ENCODE peak calls at places on chromosomes 16 and 17, in five cellular contexts. One of them, this sample, is unnamed.

GRCh38 chr16:54694651-54695050 is 236.0 kb upstream of the IRX5 start:
- DNase-seq in coronary artery: no peak
- DNase-seq in osteoblast: no peak
- DNase-seq in body of pancreas: no peak
- DNase-seq in heart right ventricle: no peak
- DNase-seq in this sample: no peak

GRCh38 chr17:3683054-3683511 is 12.9 kb downstream of the P2RX5 start:
- DNase-seq in heart right ventricle: no peak
- DNase-seq in osteoblast: peak
- DNase-seq in body of pancreas: no peak
- DNase-seq in coronary artery: no peak
- DNase-seq in this sample: peak

GRCh38 chr17:71899317-71899716 is 221.5 kb upstream of the SOX9 start:
- DNase-seq in body of pancreas: no peak
- DNase-seq in heart right ventricle: no peak
- DNase-seq in osteoblast: peak
- DNase-seq in coronary artery: no peak
- DNase-seq in this sample: no peak

GRCh38 chr16:89345663-89346150 is 128.2 kb downstream of the ZNF778 start:
- DNase-seq in heart right ventricle: no peak
- DNase-seq in body of pancreas: peak
- DNase-seq in osteoblast: peak
- DNase-seq in coronary artery: no peak
- DNase-seq in this sample: no peak

GRCh38 chr16:85054948-85055502 is 27.4 kb downstream of the KIAA0513 start:
- DNase-seq in heart right ventricle: no peak
- DNase-seq in osteoblast: no peak
- DNase-seq in body of pancreas: no peak
- DNase-seq in coronary artery: no peak
- DNase-seq in this sample: no peak

GRCh38 chr17:77829871-77830799 is 128.4 kb upstream of the TNRC6C start:
- DNase-seq in body of pancreas: no peak
- DNase-seq in coronary artery: peak
- DNase-seq in heart right ventricle: peak
- DNase-seq in osteoblast: peak
- DNase-seq in this sample: no peak

GRCh38 chr16:53456625-53457024 is 22.4 kb downstream of the RBL2 start:
- DNase-seq in coronary artery: no peak
- DNase-seq in heart right ventricle: no peak
- DNase-seq in osteoblast: no peak
- DNase-seq in body of pancreas: no peak
- DNase-seq in this sample: no peak

GRCh38 chr16:87936375-87937230 is at the start of gene CA5A:
- DNase-seq in body of pancreas: no peak
- DNase-seq in coronary artery: no peak
- DNase-seq in heart right ventricle: no peak
- DNase-seq in osteoblast: no peak
- DNase-seq in this sample: no peak

GRCh38 chr17:44359458-44360143 is 4.1 kb downstream of the FAM171A2 start:
- DNase-seq in heart right ventricle: no peak
- DNase-seq in body of pancreas: no peak
- DNase-seq in coronary artery: no peak
- DNase-seq in osteoblast: peak
- DNase-seq in this sample: no peak

GRCh38 chr17:58184308-58184985 is 8.1 kb upstream of the EPX start:
- DNase-seq in body of pancreas: no peak
- DNase-seq in heart right ventricle: no peak
- DNase-seq in coronary artery: no peak
- DNase-seq in osteoblast: no peak
- DNase-seq in this sample: peak

GRCh38 chr17:39753514-39754160 is 15.9 kb downstream of the GRB7 start:
- DNase-seq in heart right ventricle: peak
- DNase-seq in osteoblast: peak
- DNase-seq in body of pancreas: peak
- DNase-seq in coronary artery: peak
- DNase-seq in this sample: no peak

GRCh38 chr16:70258065-70258464 is 6.3 kb upstream of the EXOSC6 start:
- DNase-seq in heart right ventricle: no peak
- DNase-seq in coronary artery: no peak
- DNase-seq in osteoblast: peak
- DNase-seq in body of pancreas: no peak
- DNase-seq in this sample: no peak

GRCh38 chr16:15981382-15981781 is 32.0 kb downstream of the ABCC1 start:
- DNase-seq in osteoblast: no peak
- DNase-seq in heart right ventricle: no peak
- DNase-seq in coronary artery: no peak
- DNase-seq in body of pancreas: no peak
- DNase-seq in this sample: no peak

GRCh38 chr16:87948119-87948545 is 3.1 kb upstream of the BANP start:
- DNase-seq in body of pancreas: no peak
- DNase-seq in heart right ventricle: no peak
- DNase-seq in coronary artery: no peak
- DNase-seq in osteoblast: no peak
- DNase-seq in this sample: no peak

DNA sequence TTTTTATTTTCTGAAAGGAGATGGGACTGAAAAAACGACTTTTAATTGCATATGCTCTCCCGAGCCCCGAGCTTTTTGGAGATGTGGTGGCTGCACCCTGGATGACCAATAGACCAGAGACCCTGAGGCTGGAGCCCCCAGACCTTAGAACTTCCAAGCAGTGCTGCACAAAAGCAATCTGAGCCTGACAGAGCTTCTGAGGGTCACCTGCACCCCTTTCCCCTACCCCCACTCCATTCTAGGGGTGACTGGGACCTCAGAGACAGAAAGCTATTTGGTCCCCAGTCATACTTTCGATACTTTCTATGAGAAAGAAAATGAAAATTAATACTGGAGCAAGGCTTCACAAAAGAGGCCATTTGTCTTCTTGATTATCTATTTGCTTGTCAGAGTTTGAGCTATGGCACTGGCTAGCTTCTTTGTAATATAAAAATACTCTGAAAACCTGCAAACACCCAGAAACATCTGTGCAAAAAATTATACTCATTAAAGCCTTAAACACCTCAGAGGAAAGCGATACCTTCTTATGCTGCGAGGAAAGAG is 3.6 kb downstream of the HOXB4 start:
- DNase-seq in osteoblast: no peak
- DNase-seq in body of pancreas: no peak
- DNase-seq in heart right ventricle: no peak
- DNase-seq in coronary artery: no peak
- DNase-seq in this sample: no peak
- H3K4me3 ChIP-seq in osteoblast: no peak
- H3K4me3 ChIP-seq in body of pancreas: no peak
- H3K4me3 ChIP-seq in heart right ventricle: no peak
- H3K4me3 ChIP-seq in coronary artery: no peak
- H3K4me3 ChIP-seq in this sample: no peak

DNA sequence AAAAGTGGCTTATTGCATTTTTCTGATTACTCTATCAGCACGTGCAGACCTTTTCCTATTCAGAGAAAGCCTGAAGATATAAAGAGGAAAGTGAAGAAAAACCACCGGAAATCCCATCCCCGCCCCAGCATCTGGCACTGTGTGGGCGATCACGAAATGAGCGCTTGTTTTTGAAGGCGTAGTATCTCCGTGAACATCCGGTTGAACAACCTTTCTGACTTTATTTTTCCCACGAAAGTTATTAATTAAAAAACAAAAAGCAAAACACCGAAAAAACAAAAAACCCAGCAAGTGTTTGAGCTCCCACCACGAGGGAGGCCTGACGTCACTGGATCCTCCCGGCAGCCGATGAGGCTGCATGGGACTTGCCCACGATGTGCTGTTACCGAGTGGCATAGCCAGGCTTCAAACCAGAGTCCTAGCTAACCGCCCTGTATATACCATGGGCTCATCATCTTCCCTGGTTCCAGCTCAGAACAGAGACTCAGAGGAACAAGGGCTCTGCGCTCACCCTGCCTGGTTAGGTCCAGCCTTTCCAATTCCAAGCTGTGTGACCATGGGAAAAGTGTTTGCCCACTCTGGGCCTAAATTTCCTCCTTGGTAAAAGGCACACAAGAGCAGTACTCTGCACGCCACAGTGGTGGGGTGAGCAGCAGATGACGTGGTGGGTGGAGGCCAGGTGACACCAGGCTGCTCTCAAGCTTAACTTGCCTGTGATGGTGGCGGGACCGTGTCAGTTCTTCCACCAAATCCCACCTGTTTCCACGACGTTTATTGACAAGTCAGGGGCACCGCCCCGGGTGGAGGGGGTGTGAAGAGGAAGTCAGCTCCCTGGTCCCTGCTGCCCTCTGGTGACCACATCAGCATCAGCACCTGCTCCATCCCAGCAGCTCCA is 34.3 kb upstream of the IL21R start:
- DNase-seq in heart right ventricle: peak
- DNase-seq in body of pancreas: peak
- DNase-seq in osteoblast: peak
- DNase-seq in coronary artery: peak
- DNase-seq in this sample: peak
- H3K27ac ChIP-seq in heart right ventricle: peak
- H3K27ac ChIP-seq in body of pancreas: no peak
- H3K27ac ChIP-seq in osteoblast: peak
- H3K27ac ChIP-seq in coronary artery: peak
- H3K27ac ChIP-seq in this sample: peak

GRCh38 chr16:2963074-2963610 is 933 bp upstream of the KREMEN2 start:
- DNase-seq in body of pancreas: no peak
- DNase-seq in heart right ventricle: no peak
- DNase-seq in osteoblast: no peak
- DNase-seq in coronary artery: no peak
- DNase-seq in this sample: no peak
- H3K4me3 ChIP-seq in body of pancreas: no peak
- H3K4me3 ChIP-seq in heart right ventricle: peak
- H3K4me3 ChIP-seq in osteoblast: no peak
- H3K4me3 ChIP-seq in coronary artery: peak
- H3K4me3 ChIP-seq in this sample: peak

GRCh38 chr17:79074650-79075432 is at the start of gene ENGASE:
- DNase-seq in body of pancreas: peak
- DNase-seq in heart right ventricle: peak
- DNase-seq in osteoblast: peak
- DNase-seq in coronary artery: peak
- DNase-seq in this sample: peak

GRCh38 chr17:79077587-79077986 is 3.0 kb downstream of the ENGASE start:
- DNase-seq in heart right ventricle: no peak
- DNase-seq in coronary artery: no peak
- DNase-seq in osteoblast: peak
- DNase-seq in body of pancreas: no peak
- DNase-seq in this sample: no peak

GRCh38 chr17:79073706-79074088 is 927 bp upstream of the ENGASE start:
- DNase-seq in heart right ventricle: no peak
- DNase-seq in osteoblast: peak
- DNase-seq in body of pancreas: no peak
- DNase-seq in coronary artery: no peak
- DNase-seq in this sample: no peak

GRCh38 chr17:79075861-79076406 is 1.3 kb downstream of the ENGASE start:
- DNase-seq in coronary artery: no peak
- DNase-seq in body of pancreas: no peak
- DNase-seq in osteoblast: peak
- DNase-seq in heart right ventricle: no peak
- DNase-seq in this sample: no peak

GRCh38 chr17:79075433-79075805 is 795 bp downstream of the ENGASE start:
- DNase-seq in heart right ventricle: no peak
- DNase-seq in body of pancreas: no peak
- DNase-seq in osteoblast: peak
- DNase-seq in coronary artery: no peak
- DNase-seq in this sample: no peak
- H3K27ac ChIP-seq in heart right ventricle: peak
- H3K27ac ChIP-seq in body of pancreas: peak
- H3K27ac ChIP-seq in osteoblast: peak
- H3K27ac ChIP-seq in coronary artery: peak
- H3K27ac ChIP-seq in this sample: peak